ENCODE peak calls at places on chromosomes 5 and 9, in five cellular contexts. G is fibroblast of lung; J is naive thymus-derived CD4-positive, alpha-beta T cell; C is adrenal gland; D is IMR-90. Z is an unnamed sample.

GRCh38 chr9:12554636-12555035 is 138.5 kb upstream of the TYRP1 start:
- DNase-seq in G (peak; percentile 3), J (no peak), C (no peak), D (peak; percentile 1), Z (no peak)

GRCh38 chr5:17221843-17222614 is 4.6 kb downstream of the BASP1 start:
- DNase-seq in G (peak; percentile 70), J (no peak), C (no peak), D (no peak), Z (no peak)

GRCh38 chr9:78958887-78959286 is 612.9 kb upstream of the TLE4 start:
- DNase-seq in G (no peak), J (no peak), C (no peak), D (no peak), Z (no peak)

GRCh38 chr9:19550009-19550408 is 141.2 kb downstream of the ACER2 start:
- DNase-seq in G (no peak), J (no peak), C (no peak), D (no peak), Z (no peak)

GRCh38 chr9:94869415-94869838 is 142.9 kb downstream of the AOPEP start:
- DNase-seq in G (peak; percentile 90), J (no peak), C (peak; percentile 31), D (peak; percentile 36), Z (peak; percentile 42)

GRCh38 chr5:11684607-11685006 is 219.6 kb downstream of the CTNND2 start:
- DNase-seq in G (no peak), J (no peak), C (no peak), D (no peak), Z (no peak)

GRCh38 chr9:6600006-6600405 is 45.5 kb downstream of the GLDC start:
- DNase-seq in G (no peak), J (no peak), C (no peak), D (no peak), Z (no peak)

GRCh38 chr5:10157085-10157669 is 92.5 kb downstream of the ATPSCKMT start:
- DNase-seq in G (no peak), J (no peak), C (no peak), D (no peak), Z (no peak)

GRCh38 chr5:58818515-58818914 is 235.6 kb downstream of the RAB3C start:
- DNase-seq in G (no peak), J (no peak), C (no peak), D (no peak), Z (no peak)

GRCh38 chr9:17462869-17463464 is 115.9 kb upstream of the SH3GL2 start:
- DNase-seq in G (peak; percentile 48), J (peak; percentile 0), C (peak; percentile 26), D (peak; percentile 78), Z (no peak)

GRCh38 chr5:74927336-74927735 is 61.1 kb upstream of the FAM169A start:
- DNase-seq in G (no peak), J (no peak), C (no peak), D (no peak), Z (no peak)

GRCh38 chr9:77402286-77402685 is 225.0 kb downstream of the VPS13A start:
- DNase-seq in G (peak; percentile 35), J (no peak), C (no peak), D (peak; percentile 44), Z (no peak)

GRCh38 chr5:17374157-17374556 is 123.9 kb upstream of the TAF11L2 start:
- DNase-seq in G (peak; percentile 86), J (no peak), C (no peak), D (peak; percentile 61), Z (peak; percentile 87)

GRCh38 chr5:136979131-136979530 is 520.0 kb downstream of the SPOCK1 start:
- DNase-seq in G (peak; percentile 57), J (no peak), C (no peak), D (peak; percentile 11), Z (peak; percentile 17)

GRCh38 chr5:3282841-3283240 is 312.8 kb upstream of the IRX1 start:
- DNase-seq in G (no peak), J (no peak), C (no peak), D (no peak), Z (no peak)

GRCh38 chr9:95923794-95924193 is 48.3 kb downstream of the ERCC6L2 start:
- DNase-seq in G (no peak), J (no peak), C (peak; percentile 60), D (no peak), Z (no peak)

GRCh38 chr5:108945094-108945493 is 197.4 kb downstream of the FER start:
- DNase-seq in G (no peak), J (no peak), C (no peak), D (no peak), Z (no peak)

GRCh38 chr5:168311061-168311566 is 19.7 kb downstream of the WWC1 start:
- DNase-seq in G (no peak), J (no peak), C (no peak), D (no peak), Z (no peak)

GRCh38 chr9:134328841-134329575 is 2.8 kb downstream of the RXRA start:
- DNase-seq in G (no peak), J (no peak), C (peak; percentile 72), D (no peak), Z (no peak)

GRCh38 chr9:89802809-89803355 is 198.1 kb downstream of the GADD45G start:
- DNase-seq in G (peak; percentile 33), J (no peak), C (no peak), D (no peak), Z (no peak)

GRCh38 chr9:130825051-130825651 is 9.9 kb upstream of the ABL1 start:
- DNase-seq in G (peak; percentile 81), J (no peak), C (no peak), D (peak; percentile 84), Z (peak; percentile 29)

GRCh38 chr5:136655429-136655828 is 290.1 kb upstream of the TRPC7 start:
- DNase-seq in G (peak; percentile 79), J (no peak), C (no peak), D (peak; percentile 42), Z (no peak)

GRCh38 chr5:175520873-175521272 is 42.5 kb downstream of the SFXN1 start:
- DNase-seq in G (no peak), J (no peak), C (no peak), D (no peak), Z (no peak)

GRCh38 chr5:137192293-137192743 is 306.8 kb downstream of the SPOCK1 start:
- DNase-seq in G (peak; percentile 84), J (no peak), C (peak; percentile 60), D (peak; percentile 73), Z (peak; percentile 98)

GRCh38 chr9:75185585-75186170 is 97.4 kb downstream of the OSTF1 start:
- DNase-seq in G (peak; percentile 20), J (peak; percentile 37), C (peak; percentile 35), D (no peak), Z (no peak)

GRCh38 chr9:70080481-70081119 is 37.0 kb downstream of the MAMDC2 start:
- DNase-seq in G (peak; percentile 85), J (no peak), C (no peak), D (peak; percentile 74), Z (peak; percentile 76)

GRCh38 chr5:141713616-141714309 is 31.7 kb upstream of the ARAP3 start:
- DNase-seq in G (peak; percentile 36), J (no peak), C (no peak), D (no peak), Z (no peak)

GRCh38 chr9:136631038-136632000 is 31.4 kb upstream of the EGFL7 start:
- DNase-seq in G (peak; percentile 70), J (peak; percentile 78), C (peak; percentile 83), D (peak; percentile 76), Z (peak; percentile 81)

GRCh38 chr5:125367702-125368101 is 621.3 kb upstream of the ZNF608 start:
- DNase-seq in G (peak; percentile 62), J (no peak), C (no peak), D (no peak), Z (no peak)

GRCh38 chr5:138948391-138949222 is 73.5 kb upstream of the LRRTM2 start:
- DNase-seq in G (no peak), J (no peak), C (no peak), D (no peak), Z (peak; percentile 40)

GRCh38 chr9:113526841-113527240 is 63.3 kb downstream of the RGS3 start:
- DNase-seq in G (no peak), J (no peak), C (no peak), D (peak; percentile 18), Z (no peak)

GRCh38 chr9:123305879-123306278 is 37.5 kb upstream of the STRBP start:
- DNase-seq in G (no peak), J (no peak), C (no peak), D (no peak), Z (no peak)

GRCh38 chr5:148740966-148741742 is 85.3 kb upstream of the ADRB2 start:
- DNase-seq in G (peak; percentile 53), J (peak; percentile 27), C (no peak), D (peak; percentile 85), Z (no peak)

GRCh38 chr5:107565791-107566536 is 104.8 kb downstream of the EFNA5 start:
- DNase-seq in G (peak; percentile 28), J (no peak), C (peak; percentile 27), D (no peak), Z (no peak)

GRCh38 chr5:107563957-107564544 is 106.7 kb downstream of the EFNA5 start:
- DNase-seq in G (no peak), J (no peak), C (no peak), D (no peak), Z (no peak)

GRCh38 chr5:107567901-107568671 is 102.7 kb downstream of the EFNA5 start:
- DNase-seq in G (no peak), J (no peak), C (no peak), D (no peak), Z (no peak)

GRCh38 chr5:107564896-107565295 is 105.8 kb downstream of the EFNA5 start:
- DNase-seq in G (peak; percentile 84), J (no peak), C (no peak), D (no peak), Z (peak; percentile 53)

DNA sequence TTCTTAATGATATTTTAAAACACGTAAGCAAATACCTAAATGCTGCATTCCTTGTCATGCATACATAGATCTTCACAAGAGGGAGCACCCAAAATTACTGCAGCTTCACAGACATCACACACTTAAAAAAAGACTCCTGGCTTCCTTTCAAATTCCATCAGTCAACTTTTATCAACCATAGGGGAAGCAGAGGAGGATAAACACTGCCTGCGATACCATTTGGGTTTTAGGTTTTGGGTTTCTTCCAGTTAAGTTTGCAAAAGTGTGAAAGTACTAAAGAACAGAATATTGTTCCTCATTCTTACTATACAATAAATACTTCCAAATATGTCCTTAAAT is 104.2 kb downstream of the EFNA5 start:
- DNase-seq in G (peak; percentile 33), J (no peak), C (no peak), D (no peak), Z (no peak)
- H3K4me1 ChIP-seq in G (peaks cover 2% of the 10 kb centered on the region), J (peaks cover 8% of the 10 kb centered on the region), C (no peaks in the 10 kb centered on the region), D (peaks cover 2% of the 10 kb centered on the region), Z (peaks cover 12% of the 10 kb centered on the region)

DNA sequence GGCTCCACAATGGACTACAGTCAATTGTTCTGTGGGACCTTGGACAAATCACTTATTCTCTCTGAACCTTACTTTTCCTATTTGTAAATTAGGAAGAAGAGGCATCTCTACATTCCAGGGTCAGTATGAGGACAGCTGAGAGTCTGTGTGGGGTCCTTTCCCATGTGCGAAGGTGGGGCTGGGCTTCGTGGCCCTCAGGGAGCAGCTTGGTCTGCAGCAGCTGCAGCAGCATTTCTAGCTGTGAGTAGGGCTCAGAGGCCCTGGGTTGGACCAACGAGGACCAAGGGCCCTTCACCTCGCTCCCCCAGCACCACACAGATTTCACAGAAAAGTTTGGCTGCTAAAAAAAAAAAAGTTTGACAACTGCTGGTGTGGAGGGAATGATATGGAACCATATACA is 9.4 kb upstream of the DDX41 start:
- DNase-seq in G (no peak), J (no peak), C (peak; percentile 10), D (no peak), Z (no peak)
- H3K36me3 ChIP-seq in G (peaks cover 41% of the 10 kb centered on the region), J (peaks cover 10% of the 10 kb centered on the region), C (peaks cover 78% of the 10 kb centered on the region), D (peaks cover 89% of the 10 kb centered on the region), Z (peaks cover 95% of the 10 kb centered on the region)

GRCh38 chr9:127195976-127196825 is 68.4 kb upstream of the GARNL3 start:
- DNase-seq in G (no peak), J (no peak), C (no peak), D (no peak), Z (no peak)
- H3K27ac ChIP-seq in G (no peak overlapping the region), J (no peak overlapping the region), C (no peak overlapping the region), D (no peak overlapping the region), Z (no peak overlapping the region)

GRCh38 chr5:51974834-51975233 is 591.6 kb downstream of the ISL1 start:
- DNase-seq in G (no peak), J (no peak), C (no peak), D (no peak), Z (no peak)
- H3K4me1 ChIP-seq in G (no peaks in the 10 kb centered on the region), J (no peaks in the 10 kb centered on the region), C (no peaks in the 10 kb centered on the region), D (no peaks in the 10 kb centered on the region), Z (no peaks in the 10 kb centered on the region)

Z was measured in SJSA1.